ENCODE peak calls at places on chromosomes 12 and 14, in four cellular contexts. F is cardiac muscle cell, A is foreskin keratinocyte, P is Peyer's patch. L is an unnamed sample. For H3K4me1, the result is how much of the 10 kb centered on the place peaks cover.

GRCh38 chr12:23055004-23055403 is 430.0 kb downstream of the ETNK1 start:
- DNase-seq in F (peak), P (no peak), A (peak), L (peak)

GRCh38 chr12:127284870-127285431 is 982.0 kb upstream of the TMEM132C start:
- DNase-seq in F (no peak), P (no peak), A (peak), L (no peak)

GRCh38 chr12:44779766-44780165 is 96.3 kb downstream of the NELL2 start:
- DNase-seq in A (no peak), P (no peak), F (no peak), L (no peak)

GRCh38 chr14:34180428-34180827 is 229.6 kb upstream of the EGLN3 start:
- DNase-seq in F (no peak), A (no peak), P (no peak), L (no peak)

GRCh38 chr12:90166671-90167070 is 458.0 kb upstream of the ATP2B1 start:
- DNase-seq in P (no peak), F (no peak), A (peak), L (no peak)

GRCh38 chr12:131065801-131066200 is 112.1 kb downstream of the ADGRD1 start:
- DNase-seq in P (peak), A (no peak), F (no peak), L (no peak)

GRCh38 chr14:21408152-21408551 is 24.3 kb upstream of the SUPT16H start:
- DNase-seq in F (no peak), A (peak), P (no peak), L (no peak)

GRCh38 chr12:119115296-119115905 is 63.3 kb upstream of the HSPB8 start:
- DNase-seq in F (peak), P (peak), A (no peak), L (peak)

GRCh38 chr12:128766738-128767501 is 56.8 kb downstream of the SLC15A4 start:
- DNase-seq in P (no peak), A (no peak), F (no peak), L (no peak)

GRCh38 chr12:89389755-89390661 is 37.7 kb upstream of the DUSP6 start:
- DNase-seq in P (peak), A (no peak), F (no peak), L (peak)

GRCh38 chr12:79223761-79224160 is 359.2 kb downstream of the SYT1 start:
- DNase-seq in F (no peak), P (no peak), A (no peak), L (no peak)

GRCh38 chr12:31005944-31006361 is 67.7 kb upstream of the DDX11 start:
- DNase-seq in F (no peak), P (peak), A (peak), L (no peak)

GRCh38 chr14:60817113-60817512 is 82.6 kb downstream of the MNAT1 start:
- DNase-seq in A (no peak), F (no peak), P (no peak), L (no peak)

GRCh38 chr14:96268426-96269358 is 12.7 kb downstream of the BDKRB1 start:
- DNase-seq in F (no peak), P (peak), A (peak), L (peak)

GRCh38 chr12:42094277-42094676 is 50.4 kb downstream of the GXYLT1 start:
- DNase-seq in A (no peak), F (no peak), P (no peak), L (peak)

GRCh38 chr14:73428354-73428824 is 30.0 kb downstream of the NUMB start:
- DNase-seq in A (no peak), P (no peak), F (no peak), L (peak)

GRCh38 chr12:31715283-31715825 is 13.5 kb downstream of the AMN1 start:
- DNase-seq in F (no peak), P (no peak), A (no peak), L (peak)

GRCh38 chr14:105502446-105503295 is 11.6 kb downstream of the TEDC1 start:
- DNase-seq in A (no peak), F (no peak), P (no peak), L (no peak)

GRCh38 chr12:40012709-40013108 is 93.2 kb downstream of the SLC2A13 start:
- DNase-seq in F (no peak), A (no peak), P (no peak), L (no peak)

GRCh38 chr12:17060260-17060659 is 454.3 kb upstream of the LMO3 start:
- DNase-seq in F (no peak), P (no peak), A (no peak), L (no peak)

GRCh38 chr14:73789996-73790581 is 61.5 kb upstream of the PTGR2 start:
- DNase-seq in A (peak), F (no peak), P (peak), L (peak)

GRCh38 chr12:58541300-58541690 is 379.0 kb downstream of the LRIG3 start:
- DNase-seq in A (no peak), F (peak), P (no peak), L (no peak)

GRCh38 chr14:100567877-100568163 is 19.4 kb downstream of the BEGAIN start:
- DNase-seq in P (no peak), F (no peak), A (no peak), L (no peak)

GRCh38 chr12:1716215-1716862 is 25.5 kb downstream of the ADIPOR2 start:
- DNase-seq in A (no peak), P (no peak), F (no peak), L (no peak)

GRCh38 chr14:105420141-105420975 is 731 bp downstream of the MTA1 start:
- DNase-seq in A (no peak), F (no peak), P (no peak), L (no peak)

GRCh38 chr14:65079201-65079600 is 23.1 kb downstream of the MAX start:
- DNase-seq in F (no peak), A (no peak), P (no peak), L (no peak)
- H3K4me1 ChIP-seq in F (under half), A (under half), P (under half), L (under half)

DNA sequence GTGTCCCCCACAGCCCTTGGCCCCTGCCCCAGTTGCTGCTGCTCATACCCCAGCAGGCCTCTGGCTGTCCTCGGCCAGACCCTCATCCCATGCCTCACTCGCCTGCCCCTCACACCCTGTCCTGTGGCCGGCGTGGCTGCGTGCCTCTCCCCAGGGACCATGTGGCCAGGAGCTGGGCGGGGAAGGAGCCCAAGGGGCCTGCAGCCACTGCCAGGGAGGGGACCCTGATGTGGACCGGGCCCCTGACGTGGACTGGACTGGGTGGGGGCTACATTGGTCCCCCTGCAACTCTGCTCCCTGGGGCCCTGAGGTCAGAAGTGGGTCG is 10.9 kb downstream of the FBRSL1 start:
- DNase-seq in P (no peak), A (no peak), F (no peak), L (no peak)
- H3K4me1 ChIP-seq in P (half or more), A (under half), F (under half), L (under half)

GRCh38 chr12:110661337-110661972 is 27.5 kb downstream of the HVCN1 start:
- DNase-seq in A (no peak), F (no peak), P (peak), L (no peak)
- H3K4me1 ChIP-seq in A (under half), F (under half), P (under half), L (under half)

DNA sequence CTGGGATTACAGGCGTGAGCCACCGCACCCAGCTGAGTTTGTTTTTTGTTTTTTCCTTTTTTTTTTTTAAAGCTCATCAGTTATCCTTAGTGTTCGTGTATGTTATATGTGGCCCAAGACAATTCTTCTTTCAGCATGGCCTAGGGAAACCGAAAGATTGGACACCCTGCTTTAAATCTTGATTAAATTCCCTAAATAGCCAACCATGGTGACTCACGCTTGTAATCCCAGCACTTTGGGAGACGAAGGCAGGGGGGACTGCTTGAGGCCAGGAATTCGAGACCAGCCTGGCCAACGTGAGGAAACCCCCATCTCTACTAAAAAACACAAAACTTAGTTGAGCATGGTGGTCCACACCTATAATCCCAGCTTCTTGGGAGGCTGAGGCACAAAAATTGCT is 131.1 kb downstream of the MED13L start:
- DNase-seq in P (no peak), F (no peak), A (no peak), L (no peak)
- H3K4me1 ChIP-seq in P (under half), F (half or more), A (under half), L (under half)

GRCh38 chr12:64598831-64599230 is 11.5 kb upstream of the RASSF3 start:
- DNase-seq in P (no peak), F (no peak), A (no peak), L (no peak)
- H3K4me1 ChIP-seq in P (under half), F (under half), A (under half), L (under half)

GRCh38 chr14:68785817-68786490 is 6.9 kb downstream of the ZFP36L1 start:
- DNase-seq in P (peak), A (peak), F (no peak), L (peak)
- H3K4me1 ChIP-seq in P (half or more), A (under half), F (under half), L (under half)

L was measured in hepatocyte.